ENCODE peak calls at places on chromosomes 11 and 22, in eight cellular contexts. One of them, this sample, is unnamed.

GRCh38 chr22:35705141-35705540 is 12.5 kb upstream of the APOL5 start:
- DNase-seq in AG04450: peak
- DNase-seq in cardiac fibroblast: peak
- DNase-seq in bronchial epithelial cell: peak
- DNase-seq in GM20000: no peak
- DNase-seq in heart right ventricle: no peak
- DNase-seq in WTC11: no peak
- DNase-seq in mesothelial cell of epicardium: no peak
- DNase-seq in this sample: no peak

GRCh38 chr11:12213920-12214319 is 103.5 kb downstream of the MICAL2 start:
- DNase-seq in AG04450: no peak
- DNase-seq in cardiac fibroblast: no peak
- DNase-seq in bronchial epithelial cell: peak
- DNase-seq in GM20000: no peak
- DNase-seq in heart right ventricle: no peak
- DNase-seq in WTC11: no peak
- DNase-seq in mesothelial cell of epicardium: no peak
- DNase-seq in this sample: no peak

GRCh38 chr11:468493-468892 is 18.4 kb downstream of the PTDSS2 start:
- DNase-seq in AG04450: no peak
- DNase-seq in cardiac fibroblast: no peak
- DNase-seq in bronchial epithelial cell: no peak
- DNase-seq in GM20000: no peak
- DNase-seq in heart right ventricle: no peak
- DNase-seq in WTC11: no peak
- DNase-seq in mesothelial cell of epicardium: no peak
- DNase-seq in this sample: no peak

GRCh38 chr22:42114721-42115120 is 15.9 kb downstream of the CYP2D6 start:
- DNase-seq in AG04450: no peak
- DNase-seq in cardiac fibroblast: peak
- DNase-seq in bronchial epithelial cell: no peak
- DNase-seq in GM20000: no peak
- DNase-seq in heart right ventricle: no peak
- DNase-seq in WTC11: peak
- DNase-seq in mesothelial cell of epicardium: no peak
- DNase-seq in this sample: no peak

GRCh38 chr11:65500262-65501004 is 1.6 kb downstream of the MALAT1 start:
- DNase-seq in AG04450: no peak
- DNase-seq in cardiac fibroblast: peak
- DNase-seq in bronchial epithelial cell: peak
- DNase-seq in GM20000: no peak
- DNase-seq in heart right ventricle: no peak
- DNase-seq in WTC11: no peak
- DNase-seq in mesothelial cell of epicardium: no peak
- DNase-seq in this sample: peak

GRCh38 chr22:23248583-23248982 is 68.3 kb downstream of the BCR start:
- DNase-seq in AG04450: no peak
- DNase-seq in cardiac fibroblast: peak
- DNase-seq in bronchial epithelial cell: peak
- DNase-seq in GM20000: no peak
- DNase-seq in heart right ventricle: no peak
- DNase-seq in WTC11: no peak
- DNase-seq in mesothelial cell of epicardium: no peak
- DNase-seq in this sample: no peak

GRCh38 chr11:818396-819128 is at the start of gene PNPLA2:
- DNase-seq in AG04450: no peak
- DNase-seq in cardiac fibroblast: peak
- DNase-seq in bronchial epithelial cell: peak
- DNase-seq in GM20000: no peak
- DNase-seq in heart right ventricle: no peak
- DNase-seq in WTC11: peak
- DNase-seq in mesothelial cell of epicardium: no peak
- DNase-seq in this sample: no peak

GRCh38 chr22:33332538-33332937 is 274.4 kb upstream of the SYN3 start:
- DNase-seq in AG04450: no peak
- DNase-seq in cardiac fibroblast: no peak
- DNase-seq in bronchial epithelial cell: no peak
- DNase-seq in GM20000: no peak
- DNase-seq in heart right ventricle: no peak
- DNase-seq in WTC11: no peak
- DNase-seq in mesothelial cell of epicardium: no peak
- DNase-seq in this sample: no peak

GRCh38 chr11:12817681-12818332 is 143.6 kb downstream of the TEAD1 start:
- DNase-seq in AG04450: no peak
- DNase-seq in cardiac fibroblast: peak
- DNase-seq in bronchial epithelial cell: no peak
- DNase-seq in GM20000: no peak
- DNase-seq in heart right ventricle: no peak
- DNase-seq in WTC11: no peak
- DNase-seq in mesothelial cell of epicardium: no peak
- DNase-seq in this sample: no peak

GRCh38 chr22:23847991-23848864 is 9.4 kb upstream of the DERL3 start:
- DNase-seq in AG04450: no peak
- DNase-seq in cardiac fibroblast: no peak
- DNase-seq in bronchial epithelial cell: no peak
- DNase-seq in GM20000: no peak
- DNase-seq in heart right ventricle: no peak
- DNase-seq in WTC11: peak
- DNase-seq in mesothelial cell of epicardium: no peak
- DNase-seq in this sample: no peak

GRCh38 chr22:47622541-47622940 is 860.1 kb downstream of the TBC1D22A start:
- DNase-seq in AG04450: no peak
- DNase-seq in cardiac fibroblast: no peak
- DNase-seq in bronchial epithelial cell: no peak
- DNase-seq in GM20000: no peak
- DNase-seq in heart right ventricle: no peak
- DNase-seq in WTC11: no peak
- DNase-seq in mesothelial cell of epicardium: no peak
- DNase-seq in this sample: no peak

GRCh38 chr11:77151804-77152513 is 23.9 kb downstream of the MYO7A start:
- DNase-seq in AG04450: no peak
- DNase-seq in cardiac fibroblast: peak
- DNase-seq in bronchial epithelial cell: no peak
- DNase-seq in GM20000: no peak
- DNase-seq in heart right ventricle: no peak
- DNase-seq in WTC11: no peak
- DNase-seq in mesothelial cell of epicardium: no peak
- DNase-seq in this sample: no peak

GRCh38 chr11:19220903-19221682 is 19.3 kb upstream of the CSRP3 start:
- DNase-seq in AG04450: no peak
- DNase-seq in cardiac fibroblast: no peak
- DNase-seq in bronchial epithelial cell: peak
- DNase-seq in GM20000: no peak
- DNase-seq in heart right ventricle: no peak
- DNase-seq in WTC11: no peak
- DNase-seq in mesothelial cell of epicardium: no peak
- DNase-seq in this sample: no peak

GRCh38 chr11:102843474-102843873 is at the start of gene MMP3:
- DNase-seq in AG04450: no peak
- DNase-seq in cardiac fibroblast: peak
- DNase-seq in bronchial epithelial cell: peak
- DNase-seq in GM20000: no peak
- DNase-seq in heart right ventricle: no peak
- DNase-seq in WTC11: no peak
- DNase-seq in mesothelial cell of epicardium: no peak
- DNase-seq in this sample: no peak

GRCh38 chr22:46149998-46150549 is at the start of gene PPARA:
- DNase-seq in AG04450: peak
- DNase-seq in cardiac fibroblast: peak
- DNase-seq in bronchial epithelial cell: peak
- DNase-seq in GM20000: peak
- DNase-seq in heart right ventricle: peak
- DNase-seq in WTC11: peak
- DNase-seq in mesothelial cell of epicardium: peak
- DNase-seq in this sample: peak

GRCh38 chr11:21933095-21933494 is 259.8 kb upstream of the ANO5 start:
- DNase-seq in AG04450: no peak
- DNase-seq in cardiac fibroblast: peak
- DNase-seq in bronchial epithelial cell: no peak
- DNase-seq in GM20000: peak
- DNase-seq in heart right ventricle: no peak
- DNase-seq in WTC11: no peak
- DNase-seq in mesothelial cell of epicardium: no peak
- DNase-seq in this sample: no peak

GRCh38 chr22:42346722-42347121 is 76.3 kb upstream of the TCF20 start:
- DNase-seq in AG04450: no peak
- DNase-seq in cardiac fibroblast: no peak
- DNase-seq in bronchial epithelial cell: no peak
- DNase-seq in GM20000: no peak
- DNase-seq in heart right ventricle: no peak
- DNase-seq in WTC11: no peak
- DNase-seq in mesothelial cell of epicardium: no peak
- DNase-seq in this sample: no peak

GRCh38 chr11:67606477-67607295 is at the start of gene NDUFV1:
- DNase-seq in AG04450: peak
- DNase-seq in cardiac fibroblast: peak
- DNase-seq in bronchial epithelial cell: peak
- DNase-seq in GM20000: peak
- DNase-seq in heart right ventricle: peak
- DNase-seq in WTC11: peak
- DNase-seq in mesothelial cell of epicardium: peak
- DNase-seq in this sample: peak
- TF ChIP-seq CTCF in AG04450: peak
- TF ChIP-seq CTCF in cardiac fibroblast: peak
- TF ChIP-seq CTCF in bronchial epithelial cell: peak
- TF ChIP-seq CTCF in GM20000: peak
- TF ChIP-seq CTCF in heart right ventricle: peak
- TF ChIP-seq CTCF in WTC11: no peak
- TF ChIP-seq CTCF in mesothelial cell of epicardium: peak
- TF ChIP-seq CTCF in this sample: no peak

GRCh38 chr11:64034411-64034811 is 1.3 kb upstream of the FLRT1 start:
- DNase-seq in AG04450: no peak
- DNase-seq in cardiac fibroblast: no peak
- DNase-seq in bronchial epithelial cell: no peak
- DNase-seq in GM20000: no peak
- DNase-seq in heart right ventricle: no peak
- DNase-seq in WTC11: peak
- DNase-seq in mesothelial cell of epicardium: no peak
- DNase-seq in this sample: no peak
- TF ChIP-seq CTCF in AG04450: no peak
- TF ChIP-seq CTCF in cardiac fibroblast: no peak
- TF ChIP-seq CTCF in bronchial epithelial cell: no peak
- TF ChIP-seq CTCF in GM20000: no peak
- TF ChIP-seq CTCF in heart right ventricle: no peak
- TF ChIP-seq CTCF in WTC11: no peak
- TF ChIP-seq CTCF in mesothelial cell of epicardium: no peak
- TF ChIP-seq CTCF in this sample: no peak

GRCh38 chr11:10751581-10751940 is 515 bp downstream of the CTR9 start:
- DNase-seq in AG04450: no peak
- DNase-seq in cardiac fibroblast: peak
- DNase-seq in bronchial epithelial cell: peak
- DNase-seq in GM20000: no peak
- DNase-seq in heart right ventricle: no peak
- DNase-seq in WTC11: no peak
- DNase-seq in mesothelial cell of epicardium: no peak
- DNase-seq in this sample: no peak
- TF ChIP-seq CTCF in AG04450: no peak
- TF ChIP-seq CTCF in cardiac fibroblast: no peak
- TF ChIP-seq CTCF in bronchial epithelial cell: no peak
- TF ChIP-seq CTCF in GM20000: no peak
- TF ChIP-seq CTCF in heart right ventricle: no peak
- TF ChIP-seq CTCF in WTC11: no peak
- TF ChIP-seq CTCF in mesothelial cell of epicardium: no peak
- TF ChIP-seq CTCF in this sample: no peak

GRCh38 chr11:61151545-61152252 is 9.5 kb downstream of the VPS37C start:
- DNase-seq in AG04450: no peak
- DNase-seq in cardiac fibroblast: no peak
- DNase-seq in bronchial epithelial cell: no peak
- DNase-seq in GM20000: no peak
- DNase-seq in heart right ventricle: no peak
- DNase-seq in WTC11: no peak
- DNase-seq in mesothelial cell of epicardium: no peak
- DNase-seq in this sample: no peak
- TF ChIP-seq CTCF in AG04450: no peak
- TF ChIP-seq CTCF in cardiac fibroblast: no peak
- TF ChIP-seq CTCF in bronchial epithelial cell: no peak
- TF ChIP-seq CTCF in GM20000: no peak
- TF ChIP-seq CTCF in heart right ventricle: no peak
- TF ChIP-seq CTCF in WTC11: no peak
- TF ChIP-seq CTCF in mesothelial cell of epicardium: no peak
- TF ChIP-seq CTCF in this sample: no peak

This sample was measured in omental fat pad.